ENCODE peak calls at places on chromosome 20, in seven cellular contexts. One of them, this sample, is unnamed.
A peak's percentile ranks its signal among the peaks of the same experiment; 100 is the strongest.

GRCh38 chr20:62239278-62239879 is 1.1 kb downstream of the OSBPL2 start:
- DNase-seq in neural crest cell: no peak
- DNase-seq in right cardiac atrium: peak; percentile 50
- DNase-seq in activated CD4-positive, alpha-beta T cell treated with anti-CD3 and anti-CD28 coated beads, Interleukin-2, amount 50 U/mL, for 24 hours: no peak
- DNase-seq in Kasumi-1: no peak
- DNase-seq in PC-3: no peak
- DNase-seq in substantia nigra: no peak
- DNase-seq in this sample: no peak

GRCh38 chr20:11302436-11302835 is 615.3 kb upstream of the BTBD3 start:
- DNase-seq in neural crest cell: no peak
- DNase-seq in right cardiac atrium: no peak
- DNase-seq in activated CD4-positive, alpha-beta T cell treated with anti-CD3 and anti-CD28 coated beads, Interleukin-2, amount 50 U/mL, for 24 hours: no peak
- DNase-seq in Kasumi-1: no peak
- DNase-seq in PC-3: peak; percentile 13
- DNase-seq in substantia nigra: no peak
- DNase-seq in this sample: no peak

GRCh38 chr20:32537657-32538525 is 47.2 kb downstream of the NOL4L start:
- DNase-seq in neural crest cell: no peak
- DNase-seq in right cardiac atrium: peak; percentile 82
- DNase-seq in activated CD4-positive, alpha-beta T cell treated with anti-CD3 and anti-CD28 coated beads, Interleukin-2, amount 50 U/mL, for 24 hours: no peak
- DNase-seq in Kasumi-1: peak; percentile 49
- DNase-seq in PC-3: no peak
- DNase-seq in substantia nigra: no peak
- DNase-seq in this sample: no peak

GRCh38 chr20:25024171-25024570 is 31.6 kb upstream of the APMAP start:
- DNase-seq in neural crest cell: no peak
- DNase-seq in right cardiac atrium: no peak
- DNase-seq in activated CD4-positive, alpha-beta T cell treated with anti-CD3 and anti-CD28 coated beads, Interleukin-2, amount 50 U/mL, for 24 hours: no peak
- DNase-seq in Kasumi-1: no peak
- DNase-seq in PC-3: no peak
- DNase-seq in substantia nigra: no peak
- DNase-seq in this sample: no peak

GRCh38 chr20:25035924-25036323 is 22.0 kb downstream of the ACSS1 start:
- DNase-seq in neural crest cell: no peak
- DNase-seq in right cardiac atrium: no peak
- DNase-seq in activated CD4-positive, alpha-beta T cell treated with anti-CD3 and anti-CD28 coated beads, Interleukin-2, amount 50 U/mL, for 24 hours: no peak
- DNase-seq in Kasumi-1: peak; percentile 64
- DNase-seq in PC-3: no peak
- DNase-seq in substantia nigra: no peak
- DNase-seq in this sample: no peak

GRCh38 chr20:54914995-54915394 is 439.6 kb downstream of the DOK5 start:
- DNase-seq in neural crest cell: no peak
- DNase-seq in right cardiac atrium: no peak
- DNase-seq in activated CD4-positive, alpha-beta T cell treated with anti-CD3 and anti-CD28 coated beads, Interleukin-2, amount 50 U/mL, for 24 hours: no peak
- DNase-seq in Kasumi-1: no peak
- DNase-seq in PC-3: no peak
- DNase-seq in substantia nigra: no peak
- DNase-seq in this sample: no peak

GRCh38 chr20:38863024-38863851 is 57.7 kb downstream of the PPP1R16B start:
- DNase-seq in neural crest cell: no peak
- DNase-seq in right cardiac atrium: no peak
- DNase-seq in activated CD4-positive, alpha-beta T cell treated with anti-CD3 and anti-CD28 coated beads, Interleukin-2, amount 50 U/mL, for 24 hours: peak; percentile 40
- DNase-seq in Kasumi-1: peak; percentile 23
- DNase-seq in PC-3: no peak
- DNase-seq in substantia nigra: no peak
- DNase-seq in this sample: no peak

GRCh38 chr20:20461526-20461925 is 93.6 kb downstream of the INSM1 start:
- DNase-seq in neural crest cell: no peak
- DNase-seq in right cardiac atrium: no peak
- DNase-seq in activated CD4-positive, alpha-beta T cell treated with anti-CD3 and anti-CD28 coated beads, Interleukin-2, amount 50 U/mL, for 24 hours: no peak
- DNase-seq in Kasumi-1: no peak
- DNase-seq in PC-3: no peak
- DNase-seq in substantia nigra: no peak
- DNase-seq in this sample: no peak

GRCh38 chr20:51335329-51335841 is 207.1 kb downstream of the NFATC2 start:
- DNase-seq in neural crest cell: no peak
- DNase-seq in right cardiac atrium: no peak
- DNase-seq in activated CD4-positive, alpha-beta T cell treated with anti-CD3 and anti-CD28 coated beads, Interleukin-2, amount 50 U/mL, for 24 hours: no peak
- DNase-seq in Kasumi-1: no peak
- DNase-seq in PC-3: peak; percentile 98
- DNase-seq in substantia nigra: no peak
- DNase-seq in this sample: no peak

GRCh38 chr20:41329435-41330342 is 10.9 kb upstream of the LPIN3 start:
- DNase-seq in neural crest cell: no peak
- DNase-seq in right cardiac atrium: peak; percentile 88
- DNase-seq in activated CD4-positive, alpha-beta T cell treated with anti-CD3 and anti-CD28 coated beads, Interleukin-2, amount 50 U/mL, for 24 hours: peak; percentile 48
- DNase-seq in Kasumi-1: peak; percentile 91
- DNase-seq in PC-3: peak; percentile 96
- DNase-seq in substantia nigra: peak; percentile 44
- DNase-seq in this sample: no peak

GRCh38 chr20:13533946-13534345 is 104.8 kb downstream of the TASP1 start:
- DNase-seq in neural crest cell: no peak
- DNase-seq in right cardiac atrium: no peak
- DNase-seq in activated CD4-positive, alpha-beta T cell treated with anti-CD3 and anti-CD28 coated beads, Interleukin-2, amount 50 U/mL, for 24 hours: no peak
- DNase-seq in Kasumi-1: no peak
- DNase-seq in PC-3: no peak
- DNase-seq in substantia nigra: no peak
- DNase-seq in this sample: no peak

GRCh38 chr20:62571667-62572344 is 70.5 kb upstream of the SLCO4A1 start:
- DNase-seq in neural crest cell: no peak
- DNase-seq in right cardiac atrium: peak; percentile 69
- DNase-seq in activated CD4-positive, alpha-beta T cell treated with anti-CD3 and anti-CD28 coated beads, Interleukin-2, amount 50 U/mL, for 24 hours: no peak
- DNase-seq in Kasumi-1: peak; percentile 4
- DNase-seq in PC-3: peak; percentile 38
- DNase-seq in substantia nigra: no peak
- DNase-seq in this sample: no peak

GRCh38 chr20:39835040-39835842 is 853.8 kb downstream of the MAFB start:
- DNase-seq in neural crest cell: no peak
- DNase-seq in right cardiac atrium: peak; percentile 78
- DNase-seq in activated CD4-positive, alpha-beta T cell treated with anti-CD3 and anti-CD28 coated beads, Interleukin-2, amount 50 U/mL, for 24 hours: no peak
- DNase-seq in Kasumi-1: no peak
- DNase-seq in PC-3: no peak
- DNase-seq in substantia nigra: no peak
- DNase-seq in this sample: no peak

GRCh38 chr20:845967-846893 is 12.7 kb downstream of the FAM110A start:
- DNase-seq in neural crest cell: no peak
- DNase-seq in right cardiac atrium: peak; percentile 71
- DNase-seq in activated CD4-positive, alpha-beta T cell treated with anti-CD3 and anti-CD28 coated beads, Interleukin-2, amount 50 U/mL, for 24 hours: no peak
- DNase-seq in Kasumi-1: peak; percentile 76
- DNase-seq in PC-3: no peak
- DNase-seq in substantia nigra: peak; percentile 11
- DNase-seq in this sample: no peak

GRCh38 chr20:47800619-47801018 is 15.3 kb upstream of the SULF2 start:
- DNase-seq in neural crest cell: no peak
- DNase-seq in right cardiac atrium: no peak
- DNase-seq in activated CD4-positive, alpha-beta T cell treated with anti-CD3 and anti-CD28 coated beads, Interleukin-2, amount 50 U/mL, for 24 hours: no peak
- DNase-seq in Kasumi-1: no peak
- DNase-seq in PC-3: no peak
- DNase-seq in substantia nigra: no peak
- DNase-seq in this sample: no peak

GRCh38 chr20:50980071-50980681 is 21.6 kb downstream of the MOCS3 start:
- DNase-seq in neural crest cell: no peak
- DNase-seq in right cardiac atrium: no peak
- DNase-seq in activated CD4-positive, alpha-beta T cell treated with anti-CD3 and anti-CD28 coated beads, Interleukin-2, amount 50 U/mL, for 24 hours: peak; percentile 57
- DNase-seq in Kasumi-1: no peak
- DNase-seq in PC-3: peak; percentile 100
- DNase-seq in substantia nigra: no peak
- DNase-seq in this sample: no peak

GRCh38 chr20:64158346-64159285 is 5.6 kb upstream of the MYT1 start:
- DNase-seq in neural crest cell: no peak
- DNase-seq in right cardiac atrium: peak; percentile 51
- DNase-seq in activated CD4-positive, alpha-beta T cell treated with anti-CD3 and anti-CD28 coated beads, Interleukin-2, amount 50 U/mL, for 24 hours: no peak
- DNase-seq in Kasumi-1: no peak
- DNase-seq in PC-3: no peak
- DNase-seq in substantia nigra: no peak
- DNase-seq in this sample: no peak

GRCh38 chr20:53822534-53822933 is 228.9 kb upstream of the ZNF217 start:
- DNase-seq in neural crest cell: no peak
- DNase-seq in right cardiac atrium: no peak
- DNase-seq in activated CD4-positive, alpha-beta T cell treated with anti-CD3 and anti-CD28 coated beads, Interleukin-2, amount 50 U/mL, for 24 hours: no peak
- DNase-seq in Kasumi-1: no peak
- DNase-seq in PC-3: no peak
- DNase-seq in substantia nigra: no peak
- DNase-seq in this sample: no peak

GRCh38 chr20:44188752-44189151 is 1.8 kb upstream of the JPH2 start:
- DNase-seq in neural crest cell: no peak
- DNase-seq in right cardiac atrium: no peak
- DNase-seq in activated CD4-positive, alpha-beta T cell treated with anti-CD3 and anti-CD28 coated beads, Interleukin-2, amount 50 U/mL, for 24 hours: no peak
- DNase-seq in Kasumi-1: no peak
- DNase-seq in PC-3: peak; percentile 31
- DNase-seq in substantia nigra: no peak
- DNase-seq in this sample: peak; percentile 35

GRCh38 chr20:47561603-47562583 is 60.2 kb downstream of the NCOA3 start:
- DNase-seq in neural crest cell: no peak
- DNase-seq in right cardiac atrium: no peak
- DNase-seq in activated CD4-positive, alpha-beta T cell treated with anti-CD3 and anti-CD28 coated beads, Interleukin-2, amount 50 U/mL, for 24 hours: no peak
- DNase-seq in Kasumi-1: no peak
- DNase-seq in PC-3: no peak
- DNase-seq in substantia nigra: no peak
- DNase-seq in this sample: no peak

GRCh38 chr20:6506906-6507305 is 260.6 kb upstream of the BMP2 start:
- DNase-seq in neural crest cell: no peak
- DNase-seq in right cardiac atrium: no peak
- DNase-seq in activated CD4-positive, alpha-beta T cell treated with anti-CD3 and anti-CD28 coated beads, Interleukin-2, amount 50 U/mL, for 24 hours: no peak
- DNase-seq in Kasumi-1: no peak
- DNase-seq in PC-3: no peak
- DNase-seq in substantia nigra: no peak
- DNase-seq in this sample: no peak

GRCh38 chr20:41135888-41136243 is 1.5 kb upstream of the PLCG1 start:
- DNase-seq in neural crest cell: no peak
- DNase-seq in right cardiac atrium: no peak
- DNase-seq in activated CD4-positive, alpha-beta T cell treated with anti-CD3 and anti-CD28 coated beads, Interleukin-2, amount 50 U/mL, for 24 hours: no peak
- DNase-seq in Kasumi-1: no peak
- DNase-seq in PC-3: no peak
- DNase-seq in substantia nigra: no peak
- DNase-seq in this sample: no peak

GRCh38 chr20:41900292-41900691 is 282.1 kb upstream of the CHD6 start:
- DNase-seq in neural crest cell: no peak
- DNase-seq in right cardiac atrium: no peak
- DNase-seq in activated CD4-positive, alpha-beta T cell treated with anti-CD3 and anti-CD28 coated beads, Interleukin-2, amount 50 U/mL, for 24 hours: no peak
- DNase-seq in Kasumi-1: no peak
- DNase-seq in PC-3: no peak
- DNase-seq in substantia nigra: no peak
- DNase-seq in this sample: no peak

GRCh38 chr20:10565922-10566897 is 107.6 kb downstream of the JAG1 start:
- DNase-seq in neural crest cell: no peak
- DNase-seq in right cardiac atrium: no peak
- DNase-seq in activated CD4-positive, alpha-beta T cell treated with anti-CD3 and anti-CD28 coated beads, Interleukin-2, amount 50 U/mL, for 24 hours: no peak
- DNase-seq in Kasumi-1: no peak
- DNase-seq in PC-3: peak; percentile 90
- DNase-seq in substantia nigra: no peak
- DNase-seq in this sample: no peak

GRCh38 chr20:5835234-5835845 is 85.1 kb downstream of the SHLD1 start:
- DNase-seq in neural crest cell: no peak
- DNase-seq in right cardiac atrium: peak; percentile 64
- DNase-seq in activated CD4-positive, alpha-beta T cell treated with anti-CD3 and anti-CD28 coated beads, Interleukin-2, amount 50 U/mL, for 24 hours: no peak
- DNase-seq in Kasumi-1: no peak
- DNase-seq in PC-3: peak; percentile 79
- DNase-seq in substantia nigra: no peak
- DNase-seq in this sample: no peak

GRCh38 chr20:53660078-53660909 is 66.7 kb upstream of the ZNF217 start:
- DNase-seq in neural crest cell: no peak
- DNase-seq in right cardiac atrium: peak; percentile 63
- DNase-seq in activated CD4-positive, alpha-beta T cell treated with anti-CD3 and anti-CD28 coated beads, Interleukin-2, amount 50 U/mL, for 24 hours: peak; percentile 31
- DNase-seq in Kasumi-1: no peak
- DNase-seq in PC-3: no peak
- DNase-seq in substantia nigra: peak; percentile 11
- DNase-seq in this sample: no peak

GRCh38 chr20:33839591-33839990 is 28.4 kb downstream of the CHMP4B start:
- DNase-seq in neural crest cell: no peak
- DNase-seq in right cardiac atrium: no peak
- DNase-seq in activated CD4-positive, alpha-beta T cell treated with anti-CD3 and anti-CD28 coated beads, Interleukin-2, amount 50 U/mL, for 24 hours: no peak
- DNase-seq in Kasumi-1: no peak
- DNase-seq in PC-3: no peak
- DNase-seq in substantia nigra: no peak
- DNase-seq in this sample: no peak

GRCh38 chr20:3000852-3001523 is 42.4 kb upstream of the GNRH2 start:
- DNase-seq in neural crest cell: no peak
- DNase-seq in right cardiac atrium: no peak
- DNase-seq in activated CD4-positive, alpha-beta T cell treated with anti-CD3 and anti-CD28 coated beads, Interleukin-2, amount 50 U/mL, for 24 hours: peak; percentile 19
- DNase-seq in Kasumi-1: peak; percentile 69
- DNase-seq in PC-3: peak; percentile 82
- DNase-seq in substantia nigra: no peak
- DNase-seq in this sample: no peak

GRCh38 chr20:52959125-52959524 is 13.0 kb upstream of the TSHZ2 start:
- DNase-seq in neural crest cell: peak; percentile 15
- DNase-seq in right cardiac atrium: no peak
- DNase-seq in activated CD4-positive, alpha-beta T cell treated with anti-CD3 and anti-CD28 coated beads, Interleukin-2, amount 50 U/mL, for 24 hours: no peak
- DNase-seq in Kasumi-1: no peak
- DNase-seq in PC-3: no peak
- DNase-seq in substantia nigra: no peak
- DNase-seq in this sample: no peak

GRCh38 chr20:17281478-17281877 is 54.6 kb downstream of the PCSK2 start:
- DNase-seq in neural crest cell: peak; percentile 14
- DNase-seq in right cardiac atrium: no peak
- DNase-seq in activated CD4-positive, alpha-beta T cell treated with anti-CD3 and anti-CD28 coated beads, Interleukin-2, amount 50 U/mL, for 24 hours: no peak
- DNase-seq in Kasumi-1: no peak
- DNase-seq in PC-3: peak; percentile 62
- DNase-seq in substantia nigra: no peak
- DNase-seq in this sample: no peak

GRCh38 chr20:4244700-4245485 is 229.5 kb upstream of the RNF24 start:
- DNase-seq in neural crest cell: no peak
- DNase-seq in right cardiac atrium: no peak
- DNase-seq in activated CD4-positive, alpha-beta T cell treated with anti-CD3 and anti-CD28 coated beads, Interleukin-2, amount 50 U/mL, for 24 hours: no peak
- DNase-seq in Kasumi-1: no peak
- DNase-seq in PC-3: no peak
- DNase-seq in substantia nigra: no peak
- DNase-seq in this sample: no peak

GRCh38 chr20:37773260-37773825 is 79.5 kb downstream of the CTNNBL1 start:
- DNase-seq in neural crest cell: no peak
- DNase-seq in right cardiac atrium: no peak
- DNase-seq in activated CD4-positive, alpha-beta T cell treated with anti-CD3 and anti-CD28 coated beads, Interleukin-2, amount 50 U/mL, for 24 hours: no peak
- DNase-seq in Kasumi-1: no peak
- DNase-seq in PC-3: no peak
- DNase-seq in substantia nigra: no peak
- DNase-seq in this sample: no peak

GRCh38 chr20:16243470-16243869 is 329.8 kb downstream of the KIF16B start:
- DNase-seq in neural crest cell: no peak
- DNase-seq in right cardiac atrium: no peak
- DNase-seq in activated CD4-positive, alpha-beta T cell treated with anti-CD3 and anti-CD28 coated beads, Interleukin-2, amount 50 U/mL, for 24 hours: no peak
- DNase-seq in Kasumi-1: no peak
- DNase-seq in PC-3: no peak
- DNase-seq in substantia nigra: peak; percentile 20
- DNase-seq in this sample: no peak

GRCh38 chr20:10653593-10654288 is 20.1 kb downstream of the JAG1 start:
- DNase-seq in neural crest cell: no peak
- DNase-seq in right cardiac atrium: peak; percentile 76
- DNase-seq in activated CD4-positive, alpha-beta T cell treated with anti-CD3 and anti-CD28 coated beads, Interleukin-2, amount 50 U/mL, for 24 hours: no peak
- DNase-seq in Kasumi-1: no peak
- DNase-seq in PC-3: no peak
- DNase-seq in substantia nigra: no peak
- DNase-seq in this sample: no peak

GRCh38 chr20:37339208-37339607 is 6.7 kb upstream of the SRC start:
- DNase-seq in neural crest cell: no peak
- DNase-seq in right cardiac atrium: no peak
- DNase-seq in activated CD4-positive, alpha-beta T cell treated with anti-CD3 and anti-CD28 coated beads, Interleukin-2, amount 50 U/mL, for 24 hours: no peak
- DNase-seq in Kasumi-1: no peak
- DNase-seq in PC-3: no peak
- DNase-seq in substantia nigra: no peak
- DNase-seq in this sample: no peak

GRCh38 chr20:44028341-44028715 is 113.7 kb downstream of the TOX2 start:
- DNase-seq in neural crest cell: no peak
- DNase-seq in right cardiac atrium: no peak
- DNase-seq in activated CD4-positive, alpha-beta T cell treated with anti-CD3 and anti-CD28 coated beads, Interleukin-2, amount 50 U/mL, for 24 hours: no peak
- DNase-seq in Kasumi-1: no peak
- DNase-seq in PC-3: no peak
- DNase-seq in substantia nigra: no peak
- DNase-seq in this sample: no peak

GRCh38 chr20:40953856-40954255 is 74.8 kb upstream of the TOP1 start:
- DNase-seq in neural crest cell: no peak
- DNase-seq in right cardiac atrium: no peak
- DNase-seq in activated CD4-positive, alpha-beta T cell treated with anti-CD3 and anti-CD28 coated beads, Interleukin-2, amount 50 U/mL, for 24 hours: no peak
- DNase-seq in Kasumi-1: no peak
- DNase-seq in PC-3: no peak
- DNase-seq in substantia nigra: no peak
- DNase-seq in this sample: no peak

GRCh38 chr20:58579819-58580492 is 64.8 kb upstream of the APCDD1L start:
- DNase-seq in neural crest cell: no peak
- DNase-seq in right cardiac atrium: no peak
- DNase-seq in activated CD4-positive, alpha-beta T cell treated with anti-CD3 and anti-CD28 coated beads, Interleukin-2, amount 50 U/mL, for 24 hours: no peak
- DNase-seq in Kasumi-1: no peak
- DNase-seq in PC-3: no peak
- DNase-seq in substantia nigra: no peak
- DNase-seq in this sample: no peak